ENCODE peak calls at places on chromosomes 6 and 20, in ten cellular contexts. E is prostate gland; Y is naive thymus-derived CD4-positive, alpha-beta T cell; T is CD4-positive, CD25-positive, alpha-beta regulatory T cell; I is kidney epithelial cell; U is iris pigment epithelial cell; H is pulmonary artery endothelial cell; B is NK-92 treated with Interleukin-12 subunit alpha and Interleukin-12 subunit beta, amount 100 ng/mL, for 24 hours; V is bronchial epithelial cell; R is NCI-H748 treated with DMSO at 0.1 percent for 48 hours. F is an unnamed sample.

GRCh38 chr20:4332466-4332865 is 317.1 kb upstream of the RNF24 start:
- DNase-seq in E (no peak), Y (no peak), T (no peak), I (no peak), U (no peak), H (no peak), B (no peak), V (no peak), R (no peak), F (no peak)

GRCh38 chr6:161228911-161229591 is 44.8 kb downstream of the AGPAT4 start:
- DNase-seq in E (no peak), Y (no peak), T (no peak), I (peak; percentile 92), U (peak; percentile 96), H (peak; percentile 52), B (no peak), V (peak; percentile 85), R (no peak), F (peak; percentile 86)

GRCh38 chr20:46022411-46023147 is 6.4 kb upstream of the SLC12A5 start:
- DNase-seq in E (no peak), Y (peak; percentile 63), T (peak; percentile 74), I (no peak), U (no peak), H (no peak), B (peak; percentile 61), V (no peak), R (peak; percentile 13), F (peak; percentile 49)

GRCh38 chr6:43203718-43204095 is 21.7 kb downstream of the CUL9 start:
- DNase-seq in E (no peak), Y (no peak), T (no peak), I (no peak), U (no peak), H (no peak), B (no peak), V (no peak), R (no peak), F (no peak)

GRCh38 chr20:8964944-8965562 is 103.8 kb upstream of the PLCB4 start:
- DNase-seq in E (no peak), Y (no peak), T (no peak), I (no peak), U (no peak), H (no peak), B (no peak), V (no peak), R (no peak), F (peak; percentile 13)

GRCh38 chr6:108719477-108719876 is 128.7 kb upstream of the ARMC2 start:
- DNase-seq in E (no peak), Y (no peak), T (no peak), I (no peak), U (no peak), H (no peak), B (no peak), V (no peak), R (no peak), F (no peak)

GRCh38 chr20:34824861-34825529 is 456 bp downstream of the NCOA6 start:
- DNase-seq in E (peak; percentile 39), Y (peak; percentile 60), T (peak; percentile 63), I (no peak), U (peak; percentile 40), H (no peak), B (peak; percentile 39), V (no peak), R (peak; percentile 49), F (peak; percentile 55)

GRCh38 chr6:126199482-126199881 is 140.4 kb upstream of the CENPW start:
- DNase-seq in E (no peak), Y (no peak), T (no peak), I (no peak), U (no peak), H (no peak), B (no peak), V (no peak), R (no peak), F (no peak)

GRCh38 chr6:159451051-159451450 is 242.0 kb downstream of the SOD2 start:
- DNase-seq in E (no peak), Y (no peak), T (no peak), I (no peak), U (peak; percentile 79), H (no peak), B (no peak), V (peak; percentile 71), R (no peak), F (peak; percentile 28)

GRCh38 chr6:156589281-156589680 is 187.9 kb upstream of the ARID1B start:
- DNase-seq in E (no peak), Y (no peak), T (no peak), I (peak; percentile 38), U (peak; percentile 85), H (no peak), B (no peak), V (no peak), R (no peak), F (no peak)

GRCh38 chr20:1247689-1248088 is 18.4 kb upstream of the SNPH start:
- DNase-seq in E (no peak), Y (no peak), T (no peak), I (no peak), U (no peak), H (no peak), B (no peak), V (no peak), R (no peak), F (no peak)

GRCh38 chr20:57469418-57470211 is 55.3 kb downstream of the CTCFL start:
- DNase-seq in E (no peak), Y (no peak), T (no peak), I (no peak), U (no peak), H (no peak), B (no peak), V (no peak), R (no peak), F (no peak)

GRCh38 chr6:22231616-22232015 is 65.2 kb downstream of the PRL start:
- DNase-seq in E (no peak), Y (no peak), T (no peak), I (peak; percentile 63), U (no peak), H (no peak), B (no peak), V (peak; percentile 88), R (no peak), F (peak; percentile 88)

F was measured in epithelial cell of esophagus.